ENCODE peak calls at places on chromosomes 16 and 17, in ten cellular contexts. B is fibroblast of pulmonary artery; G is AG08395; K is activated CD8-positive, alpha-beta memory T cell treated with anti-CD3 and anti-CD28 coated beads for 24 hours; Z is ACHN; V is activated CD4-positive, alpha-beta T cell treated with anti-CD3 and anti-CD28 coated beads, Interleukin-2, amount 50 U/mL, for 48 hours; J is GM23338; H is NCI-H146; P is mesendoderm; R is mucosa of gallbladder. E is an unnamed sample.

GRCh38 chr17:68851875-68852274 is 103.3 kb downstream of the ABCA8 start:
- DNase-seq in G (no peak), H (no peak), R (no peak), P (no peak), V (no peak), Z (no peak), B (no peak), J (no peak), K (no peak), E (no peak)

GRCh38 chr17:35931794-35932419 is 1.3 kb upstream of the RDM1 start:
- DNase-seq in B (peak; percentile 79), G (no peak), Z (peak; percentile 36), K (no peak), P (no peak), H (no peak), J (no peak), V (no peak), R (no peak), E (no peak)

GRCh38 chr17:80656590-80656989 is 112.0 kb downstream of the RPTOR start:
- DNase-seq in B (no peak), G (no peak), J (no peak), P (no peak), V (no peak), Z (no peak), R (no peak), K (no peak), H (no peak), E (no peak)

GRCh38 chr17:9386401-9386800 is 189.2 kb downstream of the STX8 start:
- DNase-seq in V (no peak), B (peak; percentile 24), P (no peak), K (no peak), G (no peak), J (no peak), H (no peak), R (no peak), Z (peak; percentile 48), E (no peak)

GRCh38 chr16:67257486-67258159 is 8.8 kb downstream of the SLC9A5 start:
- DNase-seq in G (peak; percentile 21), Z (no peak), J (no peak), B (no peak), R (no peak), K (no peak), P (no peak), V (no peak), H (no peak), E (no peak)

GRCh38 chr16:30665155-30665829 is 7.1 kb downstream of the FBRS start:
- DNase-seq in B (no peak), P (no peak), R (no peak), Z (no peak), G (no peak), H (no peak), J (no peak), V (no peak), K (no peak), E (no peak)

GRCh38 chr16:12819126-12820117 is 15.7 kb upstream of the CPPED1 start:
- DNase-seq in R (peak; percentile 73), H (peak; percentile 67), P (peak; percentile 77), Z (peak; percentile 57), K (peak; percentile 92), J (peak; percentile 83), B (peak; percentile 70), V (peak; percentile 86), G (peak; percentile 85), E (peak; percentile 25)

GRCh38 chr16:54253118-54253517 is 33.5 kb downstream of the IRX3 start:
- DNase-seq in K (no peak), B (no peak), H (no peak), Z (no peak), R (no peak), J (no peak), P (no peak), V (no peak), G (no peak), E (no peak)

GRCh38 chr17:47829870-47830269 is 1.5 kb downstream of the MRPL10 start:
- DNase-seq in R (peak; percentile 18), G (no peak), J (no peak), K (no peak), Z (no peak), B (no peak), H (no peak), P (no peak), V (no peak), E (no peak)

GRCh38 chr17:21452377-21453143 is 76.4 kb downstream of the KCNJ12 start:
- DNase-seq in Z (peak; percentile 60), B (peak; percentile 79), P (peak; percentile 89), V (peak; percentile 18), R (peak; percentile 72), K (peak; percentile 71), J (peak; percentile 82), G (peak; percentile 49), H (no peak), E (peak; percentile 44)

GRCh38 chr17:82630212-82630611 is 18.0 kb downstream of the WDR45B start:
- DNase-seq in R (no peak), Z (no peak), J (no peak), K (no peak), V (no peak), H (no peak), G (no peak), P (no peak), B (no peak), E (no peak)

GRCh38 chr17:19248923-19249574 is 11.9 kb downstream of the EPN2 start:
- DNase-seq in R (peak; percentile 39), P (no peak), B (peak; percentile 73), V (no peak), Z (peak; percentile 57), J (no peak), G (peak; percentile 92), H (no peak), K (no peak), E (peak; percentile 79)

GRCh38 chr17:49294126-49294525 is 63.5 kb upstream of the PHOSPHO1 start:
- DNase-seq in H (no peak), P (no peak), K (no peak), Z (no peak), R (no peak), G (no peak), B (no peak), J (no peak), V (no peak), E (no peak)

GRCh38 chr16:67881557-67882220 is 3.0 kb upstream of the NRN1L start:
- DNase-seq in Z (no peak), K (no peak), R (no peak), G (no peak), J (no peak), B (no peak), V (no peak), H (no peak), P (no peak), E (no peak)

GRCh38 chr16:81558444-81559175 is 114.0 kb downstream of the CMIP start:
- DNase-seq in G (no peak), K (no peak), P (peak; percentile 76), B (no peak), H (peak; percentile 75), Z (no peak), R (peak; percentile 91), J (peak; percentile 61), V (no peak), E (no peak)

GRCh38 chr17:79528592-79529125 is 82.2 kb downstream of the RBFOX3 start:
- DNase-seq in G (no peak), H (no peak), P (peak; percentile 72), R (no peak), B (no peak), K (no peak), J (no peak), V (no peak), Z (no peak), E (no peak)

GRCh38 chr17:57256708-57257112 is 387 bp downstream of the MSI2 start:
- DNase-seq in G (no peak), V (peak; percentile 36), Z (peak; percentile 42), P (peak; percentile 50), J (peak; percentile 51), K (no peak), H (peak; percentile 51), R (no peak), B (peak; percentile 17), E (no peak)

GRCh38 chr17:72915631-72916081 is 176.8 kb downstream of the SLC39A11 start:
- DNase-seq in B (no peak), H (no peak), Z (no peak), V (no peak), G (no peak), K (no peak), P (no peak), J (no peak), R (no peak), E (no peak)

GRCh38 chr17:58577696-58578095 is 63.3 kb upstream of the MTMR4 start:
- DNase-seq in P (peak; percentile 57), B (peak; percentile 71), V (peak; percentile 40), Z (peak; percentile 66), G (peak; percentile 50), J (peak; percentile 90), R (peak; percentile 31), H (peak; percentile 47), K (peak; percentile 60), E (no peak)

GRCh38 chr16:87694441-87695125 is 71.2 kb downstream of the KLHDC4 start:
- DNase-seq in G (no peak), H (no peak), P (no peak), Z (no peak), R (no peak), K (no peak), V (no peak), B (no peak), J (no peak), E (no peak)

GRCh38 chr17:17494499-17495447 is 1.4 kb downstream of the RASD1 start:
- DNase-seq in Z (peak; percentile 8), K (peak; percentile 67), P (peak; percentile 87), R (no peak), J (peak; percentile 83), H (peak; percentile 39), G (peak; percentile 24), V (peak; percentile 16), B (peak; percentile 45), E (no peak)

GRCh38 chr16:28845173-28846079 is 722 bp downstream of the TUFM start:
- DNase-seq in B (peak; percentile 48), K (no peak), H (peak; percentile 29), V (peak; percentile 31), P (peak; percentile 63), J (peak; percentile 61), R (no peak), G (peak; percentile 17), Z (peak; percentile 78), E (no peak)

GRCh38 chr16:11024333-11025053 is 80.1 kb downstream of the CLEC16A start:
- DNase-seq in H (no peak), K (no peak), R (no peak), B (no peak), J (no peak), P (no peak), Z (peak; percentile 27), V (peak; percentile 6), G (no peak), E (no peak)

GRCh38 chr16:85917959-85918358 is 19.0 kb downstream of the IRF8 start:
- DNase-seq in V (no peak), J (no peak), R (no peak), Z (peak; percentile 20), P (no peak), B (no peak), K (no peak), G (no peak), H (no peak), E (no peak)

GRCh38 chr17:31548709-31549108 is 157.2 kb downstream of the RAB11FIP4 start:
- DNase-seq in P (no peak), H (peak; percentile 34), Z (no peak), K (peak; percentile 63), V (no peak), J (no peak), R (no peak), B (no peak), G (no peak), E (no peak)

GRCh38 chr17:79566251-79566955 is 44.4 kb downstream of the RBFOX3 start:
- DNase-seq in V (no peak), K (no peak), P (no peak), R (no peak), G (no peak), H (no peak), J (no peak), Z (no peak), B (no peak), E (no peak)

GRCh38 chr16:35753559-35754390 is 2294.4 kb downstream of the TP53TG3F start:
- DNase-seq in J (no peak), B (no peak), Z (no peak), H (no peak), K (no peak), R (no peak), V (no peak), P (no peak), G (no peak), E (no peak)

GRCh38 chr17:34979650-34980352 is 511 bp upstream of the LIG3 start:
- DNase-seq in V (no peak), J (peak; percentile 33), Z (no peak), R (no peak), B (no peak), K (no peak), P (peak; percentile 38), H (peak; percentile 3), G (peak; percentile 14), E (no peak)

E was measured in stromal cell of bone marrow.